ENCODE peak calls at places on chromosome 9, in six cellular contexts. O, V, Y, A, C and H are unnamed samples.

GRCh38 chr9:132546148-132547051 is 36.0 kb upstream of the BARHL1 start:
- DNase-seq in O (no peak), V (no peak), Y (peak; percentile 82), A (no peak), C (no peak), H (no peak)

GRCh38 chr9:91534374-91534773 is 110.7 kb upstream of the NFIL3 start:
- DNase-seq in O (no peak), V (no peak), Y (no peak), A (no peak), C (no peak), H (no peak)

GRCh38 chr9:11233693-11234092 is 620.9 kb upstream of the PTPRD start:
- DNase-seq in O (no peak), V (no peak), Y (peak; percentile 4), A (no peak), C (no peak), H (no peak)

GRCh38 chr9:98809311-98810105 is 2.0 kb downstream of the GALNT12 start:
- DNase-seq in O (no peak), V (no peak), Y (no peak), A (peak; percentile 39), C (no peak), H (no peak)

GRCh38 chr9:90175257-90175656 is 467.4 kb downstream of the DIRAS2 start:
- DNase-seq in O (no peak), V (no peak), Y (no peak), A (no peak), C (no peak), H (no peak)

GRCh38 chr9:83955985-83956287 is 24.1 kb downstream of the HNRNPK start:
- DNase-seq in O (no peak), V (no peak), Y (peak; percentile 25), A (no peak), C (no peak), H (no peak)

GRCh38 chr9:126616521-126616976 is 2.8 kb downstream of the LMX1B start:
- DNase-seq in O (no peak), V (no peak), Y (peak; percentile 46), A (no peak), C (no peak), H (no peak)

GRCh38 chr9:70021026-70021571 is 22.5 kb upstream of the MAMDC2 start:
- DNase-seq in O (no peak), V (no peak), Y (no peak), A (no peak), C (no peak), H (no peak)

GRCh38 chr9:126149661-126150060 is 177.0 kb upstream of the MVB12B start:
- DNase-seq in O (no peak), V (no peak), Y (no peak), A (no peak), C (no peak), H (peak; percentile 18)

GRCh38 chr9:68702493-68702892 is 2.5 kb upstream of the PIP5K1B start:
- DNase-seq in O (no peak), V (no peak), Y (no peak), A (no peak), C (no peak), H (no peak)

GRCh38 chr9:764105-764524 is 77.4 kb upstream of the DMRT1 start:
- DNase-seq in O (peak; percentile 22), V (peak; percentile 60), Y (peak; percentile 94), A (peak; percentile 76), C (peak; percentile 90), H (peak; percentile 76)

GRCh38 chr9:589723-590122 is 251.8 kb upstream of the DMRT1 start:
- DNase-seq in O (no peak), V (no peak), Y (peak; percentile 36), A (no peak), C (no peak), H (no peak)

GRCh38 chr9:76615149-76615548 is 149.1 kb upstream of the PCA3 start:
- DNase-seq in O (no peak), V (no peak), Y (no peak), A (peak; percentile 46), C (no peak), H (no peak)

GRCh38 chr9:1008256-1008655 is 31.8 kb downstream of the DMRT3 start:
- DNase-seq in O (no peak), V (no peak), Y (no peak), A (no peak), C (no peak), H (no peak)

GRCh38 chr9:135526089-135526729 is 5.0 kb downstream of the LCN1 start:
- DNase-seq in O (no peak), V (peak; percentile 27), Y (no peak), A (no peak), C (no peak), H (no peak)

GRCh38 chr9:89523948-89524347 is 26.0 kb upstream of the SEMA4D start:
- DNase-seq in O (no peak), V (no peak), Y (no peak), A (no peak), C (no peak), H (no peak)

GRCh38 chr9:114394523-114395193 is 6.9 kb upstream of the AKNA start:
- DNase-seq in O (no peak), V (no peak), Y (no peak), A (no peak), C (no peak), H (no peak)

GRCh38 chr9:89674667-89675402 is 70.0 kb downstream of the GADD45G start:
- DNase-seq in O (no peak), V (no peak), Y (peak; percentile 70), A (peak; percentile 51), C (no peak), H (no peak)

GRCh38 chr9:115018547-115019435 is 88.4 kb upstream of the TNFSF8 start:
- DNase-seq in O (no peak), V (no peak), Y (no peak), A (peak; percentile 34), C (no peak), H (no peak)

GRCh38 chr9:127912296-127912695 is 4.5 kb downstream of the ST6GALNAC4 start:
- DNase-seq in O (no peak), V (no peak), Y (no peak), A (peak; percentile 12), C (no peak), H (no peak)

GRCh38 chr9:27865031-27865438 is 291.8 kb upstream of the C9orf72 start:
- DNase-seq in O (no peak), V (no peak), Y (no peak), A (no peak), C (no peak), H (no peak)

GRCh38 chr9:71001780-71002386 is 119.5 kb downstream of the TRPM3 start:
- DNase-seq in O (peak; percentile 2), V (no peak), Y (peak; percentile 88), A (peak; percentile 28), C (peak; percentile 23), H (no peak)

GRCh38 chr9:71562140-71562539 is 206.2 kb downstream of the CEMIP2 start:
- DNase-seq in O (no peak), V (no peak), Y (peak; percentile 54), A (no peak), C (no peak), H (no peak)

GRCh38 chr9:6054280-6055099 is 39.1 kb upstream of the RANBP6 start:
- DNase-seq in O (peak; percentile 24), V (no peak), Y (peak; percentile 95), A (peak; percentile 64), C (peak; percentile 78), H (no peak)

GRCh38 chr9:69157751-69158466 is 16.2 kb upstream of the TJP2 start:
- DNase-seq in O (no peak), V (no peak), Y (no peak), A (no peak), C (no peak), H (no peak)

GRCh38 chr9:38394419-38394818 is 1.9 kb downstream of the ALDH1B1 start:
- DNase-seq in O (no peak), V (no peak), Y (no peak), A (peak; percentile 72), C (no peak), H (peak; percentile 42)

GRCh38 chr9:73667749-73668148 is 516.1 kb downstream of the ANXA1 start:
- DNase-seq in O (no peak), V (no peak), Y (no peak), A (no peak), C (no peak), H (no peak)

GRCh38 chr9:85740821-85741111 is 988 bp downstream of the AGTPBP1 start:
- DNase-seq in O (no peak), V (no peak), Y (no peak), A (no peak), C (no peak), H (no peak)

GRCh38 chr9:2320126-2320525 is 301.5 kb upstream of the VLDLR start:
- DNase-seq in O (no peak), V (no peak), Y (no peak), A (no peak), C (no peak), H (no peak)

DNA sequence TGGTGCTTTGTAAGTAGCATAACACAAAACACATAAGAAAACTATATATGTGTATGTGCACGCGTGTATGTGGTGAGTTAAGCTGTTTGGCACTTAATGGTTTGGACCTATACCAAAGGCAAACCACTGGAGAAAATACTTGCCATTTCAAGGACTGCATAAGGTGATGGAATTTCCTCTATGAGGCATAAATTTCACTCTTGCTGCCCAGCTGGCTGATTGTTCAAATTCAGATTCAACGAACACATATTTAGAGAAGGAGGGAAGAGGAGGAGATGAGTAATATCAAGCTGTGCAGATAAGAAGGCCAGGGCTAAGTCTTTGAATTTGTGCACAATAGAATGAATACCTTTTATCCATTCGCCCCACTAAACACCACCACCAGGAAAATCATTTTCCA is 470.6 kb upstream of the MPDZ start:
- DNase-seq in O (no peak), V (no peak), Y (no peak), A (no peak), C (no peak), H (no peak)
- TF ChIP-seq POLR2AphosphoS5 in O (no peak), V (no peak), Y (no peak), A (no peak), C (no peak), H (no peak)

GRCh38 chr9:130074391-130075115 is 20.8 kb downstream of the GPR107 start:
- DNase-seq in O (no peak), V (no peak), Y (no peak), A (no peak), C (no peak), H (no peak)
- H3K27ac ChIP-seq in O (no peak overlapping the region), V (no peak overlapping the region), Y (peak overlapping the region; percentile 72), A (no peak overlapping the region), C (no peak overlapping the region), H (no peak overlapping the region)

GRCh38 chr9:81526587-81526986 is 162.8 kb downstream of the TLE1 start:
- DNase-seq in O (no peak), V (no peak), Y (no peak), A (no peak), C (no peak), H (no peak)

GRCh38 chr9:81521892-81522291 is 167.5 kb downstream of the TLE1 start:
- DNase-seq in O (no peak), V (no peak), Y (no peak), A (no peak), C (no peak), H (no peak)

GRCh38 chr9:81517954-81518353 is 171.4 kb downstream of the TLE1 start:
- DNase-seq in O (no peak), V (no peak), Y (no peak), A (no peak), C (no peak), H (no peak)

GRCh38 chr9:81519816-81520215 is 169.5 kb downstream of the TLE1 start:
- DNase-seq in O (no peak), V (no peak), Y (no peak), A (no peak), C (no peak), H (no peak)

GRCh38 chr9:81522721-81523551 is 166.4 kb downstream of the TLE1 start:
- DNase-seq in O (no peak), V (no peak), Y (peak; percentile 78), A (no peak), C (peak; percentile 48), H (no peak)
- TF ChIP-seq POLR2AphosphoS5 in O (no peak), V (no peak), Y (no peak), A (no peak), C (no peak), H (no peak)

GRCh38 chr9:75083188-75083976 is 4.6 kb downstream of the NMRK1 start:
- DNase-seq in O (no peak), V (no peak), Y (peak; percentile 63), A (peak; percentile 71), C (no peak), H (no peak)
- H3K27ac ChIP-seq in O (no peak overlapping the region), V (peak overlapping the region; percentile 64), Y (peak overlapping the region; percentile 39), A (peak overlapping the region; percentile 50), C (no peak overlapping the region), H (no peak overlapping the region)